ENCODE peak calls at places on chromosomes 2 and 18, in ten cellular contexts. One of them, this sample, is unnamed.

GRCh38 chr2:27133195-27133875 is 1.1 kb downstream of the PREB start:
- DNase-seq in glutamatergic neuron: no peak
- DNase-seq in G401: peak; percentile 57
- DNase-seq in EL: no peak
- DNase-seq in chondrocyte: no peak
- DNase-seq in small intestine: peak; percentile 26
- DNase-seq in fibroblast of the conjunctiva: no peak
- DNase-seq in cardiac muscle cell: no peak
- DNase-seq in activated CD8-positive, alpha-beta T cell treated with anti-CD3 and anti-CD28 coated beads, Interleukin-2, amount 10 ng/mL, durations not matched to agents 7 days and 5 days: peak; percentile 46
- DNase-seq in spleen: no peak
- DNase-seq in this sample: no peak

GRCh38 chr18:35059280-35059927 is 18.2 kb downstream of the MAPRE2 start:
- DNase-seq in glutamatergic neuron: no peak
- DNase-seq in G401: peak; percentile 76
- DNase-seq in EL: no peak
- DNase-seq in chondrocyte: no peak
- DNase-seq in small intestine: no peak
- DNase-seq in fibroblast of the conjunctiva: no peak
- DNase-seq in cardiac muscle cell: no peak
- DNase-seq in activated CD8-positive, alpha-beta T cell treated with anti-CD3 and anti-CD28 coated beads, Interleukin-2, amount 10 ng/mL, durations not matched to agents 7 days and 5 days: no peak
- DNase-seq in spleen: no peak
- DNase-seq in this sample: no peak

GRCh38 chr2:102304268-102304667 is 7.1 kb upstream of the IL1RL1 start:
- DNase-seq in glutamatergic neuron: no peak
- DNase-seq in G401: no peak
- DNase-seq in EL: no peak
- DNase-seq in chondrocyte: no peak
- DNase-seq in small intestine: no peak
- DNase-seq in fibroblast of the conjunctiva: no peak
- DNase-seq in cardiac muscle cell: no peak
- DNase-seq in activated CD8-positive, alpha-beta T cell treated with anti-CD3 and anti-CD28 coated beads, Interleukin-2, amount 10 ng/mL, durations not matched to agents 7 days and 5 days: no peak
- DNase-seq in spleen: no peak
- DNase-seq in this sample: no peak

GRCh38 chr18:6543330-6543908 is 128.7 kb upstream of the L3MBTL4 start:
- DNase-seq in glutamatergic neuron: no peak
- DNase-seq in G401: peak; percentile 79
- DNase-seq in EL: peak; percentile 34
- DNase-seq in chondrocyte: no peak
- DNase-seq in small intestine: peak; percentile 13
- DNase-seq in fibroblast of the conjunctiva: peak; percentile 43
- DNase-seq in cardiac muscle cell: peak; percentile 57
- DNase-seq in activated CD8-positive, alpha-beta T cell treated with anti-CD3 and anti-CD28 coated beads, Interleukin-2, amount 10 ng/mL, durations not matched to agents 7 days and 5 days: no peak
- DNase-seq in spleen: no peak
- DNase-seq in this sample: peak; percentile 35

GRCh38 chr2:16214391-16214790 is 274.0 kb downstream of the MYCN start:
- DNase-seq in glutamatergic neuron: no peak
- DNase-seq in G401: no peak
- DNase-seq in EL: no peak
- DNase-seq in chondrocyte: no peak
- DNase-seq in small intestine: no peak
- DNase-seq in fibroblast of the conjunctiva: no peak
- DNase-seq in cardiac muscle cell: no peak
- DNase-seq in activated CD8-positive, alpha-beta T cell treated with anti-CD3 and anti-CD28 coated beads, Interleukin-2, amount 10 ng/mL, durations not matched to agents 7 days and 5 days: no peak
- DNase-seq in spleen: no peak
- DNase-seq in this sample: no peak

GRCh38 chr18:55838841-55839240 is 250.8 kb upstream of the TCF4 start:
- DNase-seq in glutamatergic neuron: no peak
- DNase-seq in G401: no peak
- DNase-seq in EL: peak; percentile 72
- DNase-seq in chondrocyte: no peak
- DNase-seq in small intestine: no peak
- DNase-seq in fibroblast of the conjunctiva: no peak
- DNase-seq in cardiac muscle cell: no peak
- DNase-seq in activated CD8-positive, alpha-beta T cell treated with anti-CD3 and anti-CD28 coated beads, Interleukin-2, amount 10 ng/mL, durations not matched to agents 7 days and 5 days: no peak
- DNase-seq in spleen: no peak
- DNase-seq in this sample: no peak

GRCh38 chr2:152525277-152525838 is 190.4 kb downstream of the FMNL2 start:
- DNase-seq in glutamatergic neuron: no peak
- DNase-seq in G401: peak; percentile 82
- DNase-seq in EL: peak; percentile 90
- DNase-seq in chondrocyte: no peak
- DNase-seq in small intestine: peak; percentile 86
- DNase-seq in fibroblast of the conjunctiva: peak; percentile 39
- DNase-seq in cardiac muscle cell: no peak
- DNase-seq in activated CD8-positive, alpha-beta T cell treated with anti-CD3 and anti-CD28 coated beads, Interleukin-2, amount 10 ng/mL, durations not matched to agents 7 days and 5 days: no peak
- DNase-seq in spleen: no peak
- DNase-seq in this sample: no peak

GRCh38 chr2:10343658-10344057 is 41.0 kb downstream of the HPCAL1 start:
- DNase-seq in glutamatergic neuron: no peak
- DNase-seq in G401: no peak
- DNase-seq in EL: no peak
- DNase-seq in chondrocyte: peak; percentile 60
- DNase-seq in small intestine: no peak
- DNase-seq in fibroblast of the conjunctiva: no peak
- DNase-seq in cardiac muscle cell: no peak
- DNase-seq in activated CD8-positive, alpha-beta T cell treated with anti-CD3 and anti-CD28 coated beads, Interleukin-2, amount 10 ng/mL, durations not matched to agents 7 days and 5 days: no peak
- DNase-seq in spleen: peak; percentile 41
- DNase-seq in this sample: no peak

GRCh38 chr2:235856820-235857185 is 311.4 kb downstream of the GBX2 start:
- DNase-seq in glutamatergic neuron: no peak
- DNase-seq in G401: no peak
- DNase-seq in EL: no peak
- DNase-seq in chondrocyte: no peak
- DNase-seq in small intestine: no peak
- DNase-seq in fibroblast of the conjunctiva: no peak
- DNase-seq in cardiac muscle cell: no peak
- DNase-seq in activated CD8-positive, alpha-beta T cell treated with anti-CD3 and anti-CD28 coated beads, Interleukin-2, amount 10 ng/mL, durations not matched to agents 7 days and 5 days: no peak
- DNase-seq in spleen: no peak
- DNase-seq in this sample: no peak

GRCh38 chr2:200121931-200122330 is 166.5 kb downstream of the MAIP1 start:
- DNase-seq in glutamatergic neuron: no peak
- DNase-seq in G401: no peak
- DNase-seq in EL: no peak
- DNase-seq in chondrocyte: no peak
- DNase-seq in small intestine: no peak
- DNase-seq in fibroblast of the conjunctiva: no peak
- DNase-seq in cardiac muscle cell: no peak
- DNase-seq in activated CD8-positive, alpha-beta T cell treated with anti-CD3 and anti-CD28 coated beads, Interleukin-2, amount 10 ng/mL, durations not matched to agents 7 days and 5 days: no peak
- DNase-seq in spleen: no peak
- DNase-seq in this sample: no peak

This sample was measured in Caco-2.